ENCODE peak calls at places on chromosomes 6 and 20, in seven cellular contexts. One of them, this sample, is unnamed.

GRCh38 chr6:3259491-3259958 is 778 bp downstream of the PSMG4 start:
- DNase-seq in tibial artery: no peak
- DNase-seq in naive thymus-derived CD8-positive, alpha-beta T cell: no peak
- DNase-seq in activated gamma-delta T cell treated with anti-CD3 and anti-CD28 coated beads, Interleukin-2, amount 50 U/mL, for 16 hours: no peak
- DNase-seq in ovary: peak
- DNase-seq in DMS79: no peak
- DNase-seq in GM23248: peak
- DNase-seq in this sample: peak

GRCh38 chr6:29552512-29553051 is 7.0 kb downstream of the UBD start:
- DNase-seq in tibial artery: no peak
- DNase-seq in naive thymus-derived CD8-positive, alpha-beta T cell: no peak
- DNase-seq in activated gamma-delta T cell treated with anti-CD3 and anti-CD28 coated beads, Interleukin-2, amount 50 U/mL, for 16 hours: no peak
- DNase-seq in ovary: no peak
- DNase-seq in DMS79: no peak
- DNase-seq in GM23248: peak
- DNase-seq in this sample: no peak

GRCh38 chr6:17633465-17634188 is 33.5 kb downstream of the FAM8A1 start:
- DNase-seq in tibial artery: no peak
- DNase-seq in naive thymus-derived CD8-positive, alpha-beta T cell: no peak
- DNase-seq in activated gamma-delta T cell treated with anti-CD3 and anti-CD28 coated beads, Interleukin-2, amount 50 U/mL, for 16 hours: peak
- DNase-seq in ovary: no peak
- DNase-seq in DMS79: no peak
- DNase-seq in GM23248: no peak
- DNase-seq in this sample: no peak

GRCh38 chr20:36856691-36857635 is 19.0 kb upstream of the TLDC2 start:
- DNase-seq in tibial artery: no peak
- DNase-seq in naive thymus-derived CD8-positive, alpha-beta T cell: no peak
- DNase-seq in activated gamma-delta T cell treated with anti-CD3 and anti-CD28 coated beads, Interleukin-2, amount 50 U/mL, for 16 hours: no peak
- DNase-seq in ovary: no peak
- DNase-seq in DMS79: no peak
- DNase-seq in GM23248: peak
- DNase-seq in this sample: no peak

GRCh38 chr6:30167101-30167500 is 3.8 kb downstream of the TRIM15 start:
- DNase-seq in tibial artery: no peak
- DNase-seq in naive thymus-derived CD8-positive, alpha-beta T cell: no peak
- DNase-seq in activated gamma-delta T cell treated with anti-CD3 and anti-CD28 coated beads, Interleukin-2, amount 50 U/mL, for 16 hours: no peak
- DNase-seq in ovary: no peak
- DNase-seq in DMS79: no peak
- DNase-seq in GM23248: no peak
- DNase-seq in this sample: no peak

GRCh38 chr20:39910536-39910935 is 778.5 kb downstream of the MAFB start:
- DNase-seq in tibial artery: peak
- DNase-seq in naive thymus-derived CD8-positive, alpha-beta T cell: no peak
- DNase-seq in activated gamma-delta T cell treated with anti-CD3 and anti-CD28 coated beads, Interleukin-2, amount 50 U/mL, for 16 hours: no peak
- DNase-seq in ovary: no peak
- DNase-seq in DMS79: no peak
- DNase-seq in GM23248: no peak
- DNase-seq in this sample: no peak

GRCh38 chr6:38776515-38776914 is 61.4 kb downstream of the DNAH8 start:
- DNase-seq in tibial artery: no peak
- DNase-seq in naive thymus-derived CD8-positive, alpha-beta T cell: no peak
- DNase-seq in activated gamma-delta T cell treated with anti-CD3 and anti-CD28 coated beads, Interleukin-2, amount 50 U/mL, for 16 hours: no peak
- DNase-seq in ovary: no peak
- DNase-seq in DMS79: no peak
- DNase-seq in GM23248: peak
- DNase-seq in this sample: no peak

GRCh38 chr6:33453361-33454008 is 891 bp upstream of the ZBTB9 start:
- DNase-seq in tibial artery: no peak
- DNase-seq in naive thymus-derived CD8-positive, alpha-beta T cell: no peak
- DNase-seq in activated gamma-delta T cell treated with anti-CD3 and anti-CD28 coated beads, Interleukin-2, amount 50 U/mL, for 16 hours: no peak
- DNase-seq in ovary: no peak
- DNase-seq in DMS79: no peak
- DNase-seq in GM23248: peak
- DNase-seq in this sample: no peak

GRCh38 chr20:22890605-22891300 is 144.4 kb upstream of the SSTR4 start:
- DNase-seq in tibial artery: no peak
- DNase-seq in naive thymus-derived CD8-positive, alpha-beta T cell: no peak
- DNase-seq in activated gamma-delta T cell treated with anti-CD3 and anti-CD28 coated beads, Interleukin-2, amount 50 U/mL, for 16 hours: no peak
- DNase-seq in ovary: no peak
- DNase-seq in DMS79: no peak
- DNase-seq in GM23248: no peak
- DNase-seq in this sample: no peak

GRCh38 chr6:33204415-33205171 is at the start of gene HSD17B8:
- DNase-seq in tibial artery: peak
- DNase-seq in naive thymus-derived CD8-positive, alpha-beta T cell: peak
- DNase-seq in activated gamma-delta T cell treated with anti-CD3 and anti-CD28 coated beads, Interleukin-2, amount 50 U/mL, for 16 hours: peak
- DNase-seq in ovary: peak
- DNase-seq in DMS79: peak
- DNase-seq in GM23248: peak
- DNase-seq in this sample: peak

GRCh38 chr6:131159578-131159977 is 24.3 kb downstream of the AKAP7 start:
- DNase-seq in tibial artery: no peak
- DNase-seq in naive thymus-derived CD8-positive, alpha-beta T cell: no peak
- DNase-seq in activated gamma-delta T cell treated with anti-CD3 and anti-CD28 coated beads, Interleukin-2, amount 50 U/mL, for 16 hours: no peak
- DNase-seq in ovary: no peak
- DNase-seq in DMS79: no peak
- DNase-seq in GM23248: peak
- DNase-seq in this sample: no peak